ENCODE peak calls at places on chromosome 10, in six cellular contexts. Y is sciatic nerve; W is EH; T is Jurkat, Clone E6-1; D is T-cell; Q is neural progenitor cell. P is an unnamed sample.

GRCh38 chr10:103820101-103821062 is 35.0 kb downstream of the SH3PXD2A start:
- DNase-seq in Q (no peak), W (peak; percentile 45), D (no peak), T (no peak), Y (peak; percentile 88), P (no peak)

GRCh38 chr10:132974886-132975881 is 32.8 kb upstream of the CFAP46 start:
- DNase-seq in T (no peak), W (peak; percentile 36), Y (peak; percentile 36), Q (no peak), D (no peak), P (no peak)

GRCh38 chr10:86968271-86968993 is at the start of gene ADIRF:
- DNase-seq in W (peak; percentile 58), Y (peak; percentile 84), Q (no peak), D (no peak), T (no peak), P (peak; percentile 6)

GRCh38 chr10:71272122-71272771 is 46.8 kb upstream of the SLC29A3 start:
- DNase-seq in W (peak; percentile 88), Y (no peak), T (no peak), D (no peak), Q (no peak), P (no peak)

GRCh38 chr10:72567884-72568283 is 58.0 kb downstream of the MICU1 start:
- DNase-seq in Q (peak; percentile 33), W (no peak), D (no peak), T (no peak), Y (no peak), P (no peak)

GRCh38 chr10:126191192-126191591 is 197.1 kb downstream of the ADAM12 start:
- DNase-seq in Q (no peak), W (peak; percentile 7), Y (no peak), T (no peak), D (no peak), P (no peak)

GRCh38 chr10:36675458-36675880 is 449.9 kb upstream of the ANKRD30A start:
- DNase-seq in Q (no peak), T (no peak), W (peak; percentile 91), Y (no peak), D (no peak), P (no peak)

GRCh38 chr10:28788252-28788651 is 110.9 kb downstream of the BAMBI start:
- DNase-seq in T (no peak), D (no peak), W (no peak), Y (no peak), Q (no peak), P (no peak)

GRCh38 chr10:16894834-16895233 is 77.6 kb upstream of the RSU1 start:
- DNase-seq in T (no peak), W (no peak), Y (no peak), Q (no peak), D (no peak), P (no peak)